ENCODE peak calls at places on chromosomes 16 and 17, in four cellular contexts. One of them, this sample, is unnamed.

GRCh38 chr16:85557083-85557975 is 55.8 kb upstream of the GSE1 start:
- DNase-seq in T-cell: peak; percentile 53
- DNase-seq in OCI-LY7: peak; percentile 44
- DNase-seq in sigmoid colon: no peak
- DNase-seq in this sample: peak; percentile 70

GRCh38 chr16:2752850-2753522 is 548 bp downstream of the SRRM2 start:
- DNase-seq in OCI-LY7: peak; percentile 79
- DNase-seq in T-cell: peak; percentile 60
- DNase-seq in sigmoid colon: peak; percentile 93
- DNase-seq in this sample: peak; percentile 83

GRCh38 chr17:1612400-1612799 is 16.2 kb downstream of the SLC43A2 start:
- DNase-seq in T-cell: no peak
- DNase-seq in OCI-LY7: no peak
- DNase-seq in sigmoid colon: no peak
- DNase-seq in this sample: no peak

GRCh38 chr17:32504166-32504990 is 17.6 kb downstream of the CDK5R1 start:
- DNase-seq in sigmoid colon: no peak
- DNase-seq in OCI-LY7: no peak
- DNase-seq in T-cell: no peak
- DNase-seq in this sample: no peak

GRCh38 chr16:57194512-57194911 is 8.4 kb downstream of the RSPRY1 start:
- DNase-seq in T-cell: no peak
- DNase-seq in OCI-LY7: no peak
- DNase-seq in sigmoid colon: no peak
- DNase-seq in this sample: no peak

GRCh38 chr17:60602385-60602742 is 2.4 kb downstream of the PPM1D start:
- DNase-seq in sigmoid colon: no peak
- DNase-seq in OCI-LY7: no peak
- DNase-seq in T-cell: no peak
- DNase-seq in this sample: no peak

GRCh38 chr17:78610951-78611511 is 33.8 kb upstream of the DNAH17 start:
- DNase-seq in sigmoid colon: no peak
- DNase-seq in T-cell: no peak
- DNase-seq in OCI-LY7: no peak
- DNase-seq in this sample: no peak

GRCh38 chr16:15601212-15601879 is 41.6 kb downstream of the MARF1 start:
- DNase-seq in T-cell: no peak
- DNase-seq in OCI-LY7: no peak
- DNase-seq in sigmoid colon: peak; percentile 43
- DNase-seq in this sample: no peak

GRCh38 chr16:28081391-28081790 is 17.9 kb upstream of the GSG1L start:
- DNase-seq in T-cell: no peak
- DNase-seq in sigmoid colon: no peak
- DNase-seq in OCI-LY7: no peak
- DNase-seq in this sample: no peak

GRCh38 chr16:67197704-67198103 is 1.2 kb upstream of the ELMO3 start:
- DNase-seq in OCI-LY7: no peak
- DNase-seq in sigmoid colon: no peak
- DNase-seq in T-cell: no peak
- DNase-seq in this sample: no peak

This sample was measured in germinal center.